ENCODE peak calls at places on chromosomes 13 and 19, in eight cellular contexts. X is stomach, A is IMR-90, I is lung, Q is PC-9, N is mammary epithelial cell, G is lower leg skin, C is psoas muscle. Z is an unnamed sample.

GRCh38 chr13:47111499-47111898 is 214.6 kb upstream of the HTR2A start:
- DNase-seq in X (no peak), A (no peak), I (no peak), Q (no peak), N (no peak), G (no peak), C (no peak), Z (no peak)

GRCh38 chr13:31699650-31700049 is 39.7 kb upstream of the RXFP2 start:
- DNase-seq in X (no peak), A (no peak), I (no peak), Q (no peak), N (no peak), G (no peak), C (no peak), Z (no peak)

GRCh38 chr19:48508729-48509310 is 2.8 kb downstream of the LMTK3 start:
- DNase-seq in X (no peak), A (no peak), I (no peak), Q (no peak), N (no peak), G (no peak), C (no peak), Z (no peak)

GRCh38 chr13:110403721-110404120 is 96.6 kb downstream of the COL4A2 start:
- DNase-seq in X (no peak), A (peak), I (no peak), Q (peak), N (no peak), G (no peak), C (no peak), Z (no peak)

GRCh38 chr13:30486230-30487074 is 20.7 kb upstream of the HMGB1 start:
- DNase-seq in X (peak), A (no peak), I (peak), Q (peak), N (peak), G (no peak), C (no peak), Z (peak)

GRCh38 chr13:27359203-27359821 is 65.1 kb upstream of the GTF3A start:
- DNase-seq in X (peak), A (peak), I (peak), Q (peak), N (peak), G (peak), C (peak), Z (peak)

GRCh38 chr19:43780706-43781525 is at the start of gene KCNN4:
- DNase-seq in X (peak), A (peak), I (no peak), Q (peak), N (peak), G (no peak), C (no peak), Z (peak)

GRCh38 chr19:22814124-22814523 is 18.0 kb upstream of the ZNF723 start:
- DNase-seq in X (no peak), A (no peak), I (no peak), Q (no peak), N (no peak), G (no peak), C (no peak), Z (no peak)

GRCh38 chr13:111614613-111615012 is 294.2 kb downstream of the TEX29 start:
- DNase-seq in X (no peak), A (no peak), I (no peak), Q (no peak), N (no peak), G (peak), C (no peak), Z (no peak)

GRCh38 chr19:1997353-1998233 is 17.9 kb downstream of the BTBD2 start:
- DNase-seq in X (no peak), A (no peak), I (no peak), Q (no peak), N (peak), G (no peak), C (no peak), Z (no peak)

GRCh38 chr13:111484129-111484925 is 163.9 kb downstream of the TEX29 start:
- DNase-seq in X (peak), A (no peak), I (no peak), Q (no peak), N (no peak), G (peak), C (no peak), Z (no peak)

DNA sequence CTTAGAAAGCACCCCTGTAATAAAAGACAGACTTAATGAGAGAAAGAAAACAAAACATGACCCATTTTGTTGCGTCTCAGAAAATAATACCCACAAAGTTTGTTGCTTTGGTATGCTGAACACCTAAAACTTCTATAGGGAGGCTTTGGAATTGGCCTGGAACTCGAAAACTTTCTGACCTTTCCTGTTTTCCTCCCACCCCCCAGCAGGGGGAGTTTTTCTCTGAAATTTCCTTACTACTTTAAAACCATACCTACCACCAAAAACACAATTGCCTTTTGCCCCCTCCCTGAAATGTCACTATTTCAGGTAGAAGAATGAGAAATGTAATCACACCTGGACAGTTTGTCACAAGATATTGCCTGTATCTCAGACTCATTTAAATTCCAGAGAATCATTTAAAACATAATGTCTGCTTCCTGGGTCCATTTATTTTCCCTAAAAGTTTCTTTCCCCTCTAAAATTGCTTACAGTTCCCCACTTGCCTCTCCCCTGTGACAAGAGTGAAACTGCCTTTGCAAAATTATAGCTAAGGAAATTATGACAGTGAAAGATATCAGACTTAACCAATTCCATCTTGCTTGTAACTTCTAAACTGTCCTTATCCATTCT is 2700.2 kb downstream of the PCDH9 start:
- DNase-seq in X (no peak), A (no peak), I (no peak), Q (no peak), N (no peak), G (no peak), C (no peak), Z (no peak)
- TF ChIP-seq CTCF in X (no peak), A (peak), I (no peak), Q (peak), N (peak), G (no peak), C (no peak), Z (no peak)

GRCh38 chr13:72745260-72745659 is 17.5 kb downstream of the BORA start:
- DNase-seq in X (no peak), A (peak), I (no peak), Q (no peak), N (no peak), G (no peak), C (no peak), Z (no peak)
- TF ChIP-seq CTCF in X (no peak), A (no peak), I (no peak), Q (no peak), N (no peak), G (no peak), C (no peak), Z (no peak)

GRCh38 chr13:91045351-91046034 is 302.0 kb upstream of the MIR17HG start:
- DNase-seq in X (no peak), A (no peak), I (no peak), Q (no peak), N (no peak), G (no peak), C (no peak), Z (no peak)
- TF ChIP-seq CTCF in X (no peak), A (no peak), I (no peak), Q (peak), N (peak), G (no peak), C (no peak), Z (no peak)

GRCh38 chr13:20703785-20704458 is 423 bp downstream of the IL17D start:
- DNase-seq in X (peak), A (peak), I (peak), Q (peak), N (peak), G (peak), C (peak), Z (peak)
- TF ChIP-seq CTCF in X (no peak), A (peak), I (peak), Q (no peak), N (peak), G (no peak), C (peak), Z (no peak)

GRCh38 chr19:31058676-31059075 is 290.6 kb downstream of the TSHZ3 start:
- DNase-seq in X (no peak), A (no peak), I (no peak), Q (no peak), N (no peak), G (no peak), C (no peak), Z (no peak)

GRCh38 chr19:31049431-31049830 is 299.8 kb downstream of the TSHZ3 start:
- DNase-seq in X (no peak), A (no peak), I (no peak), Q (no peak), N (no peak), G (no peak), C (no peak), Z (no peak)

GRCh38 chr19:31055454-31055853 is 293.8 kb downstream of the TSHZ3 start:
- DNase-seq in X (no peak), A (no peak), I (no peak), Q (no peak), N (no peak), G (no peak), C (no peak), Z (no peak)

DNA sequence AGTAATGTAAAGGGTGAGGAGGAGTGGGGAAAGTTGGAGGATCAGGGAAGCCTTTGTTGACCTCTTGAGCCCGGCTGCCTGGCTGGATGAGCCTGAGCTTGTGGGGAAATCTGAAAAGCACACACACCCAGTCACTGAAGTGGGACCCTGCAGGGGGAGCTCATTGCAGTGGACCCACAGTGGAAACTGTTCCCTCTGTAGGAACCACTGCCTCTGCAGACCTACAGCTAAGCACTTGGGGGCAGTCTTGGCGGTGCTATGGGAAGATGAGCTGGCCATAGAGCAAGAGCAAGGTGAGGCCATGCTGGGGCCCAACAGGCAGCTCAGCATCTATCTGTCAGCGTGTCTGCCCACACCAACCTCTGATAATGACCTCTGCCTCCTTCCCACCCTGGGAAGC is 294.8 kb downstream of the TSHZ3 start:
- DNase-seq in X (peak), A (peak), I (no peak), Q (no peak), N (peak), G (no peak), C (no peak), Z (no peak)
- TF ChIP-seq CTCF in X (no peak), A (peak), I (no peak), Q (peak), N (peak), G (no peak), C (peak), Z (no peak)

DNA sequence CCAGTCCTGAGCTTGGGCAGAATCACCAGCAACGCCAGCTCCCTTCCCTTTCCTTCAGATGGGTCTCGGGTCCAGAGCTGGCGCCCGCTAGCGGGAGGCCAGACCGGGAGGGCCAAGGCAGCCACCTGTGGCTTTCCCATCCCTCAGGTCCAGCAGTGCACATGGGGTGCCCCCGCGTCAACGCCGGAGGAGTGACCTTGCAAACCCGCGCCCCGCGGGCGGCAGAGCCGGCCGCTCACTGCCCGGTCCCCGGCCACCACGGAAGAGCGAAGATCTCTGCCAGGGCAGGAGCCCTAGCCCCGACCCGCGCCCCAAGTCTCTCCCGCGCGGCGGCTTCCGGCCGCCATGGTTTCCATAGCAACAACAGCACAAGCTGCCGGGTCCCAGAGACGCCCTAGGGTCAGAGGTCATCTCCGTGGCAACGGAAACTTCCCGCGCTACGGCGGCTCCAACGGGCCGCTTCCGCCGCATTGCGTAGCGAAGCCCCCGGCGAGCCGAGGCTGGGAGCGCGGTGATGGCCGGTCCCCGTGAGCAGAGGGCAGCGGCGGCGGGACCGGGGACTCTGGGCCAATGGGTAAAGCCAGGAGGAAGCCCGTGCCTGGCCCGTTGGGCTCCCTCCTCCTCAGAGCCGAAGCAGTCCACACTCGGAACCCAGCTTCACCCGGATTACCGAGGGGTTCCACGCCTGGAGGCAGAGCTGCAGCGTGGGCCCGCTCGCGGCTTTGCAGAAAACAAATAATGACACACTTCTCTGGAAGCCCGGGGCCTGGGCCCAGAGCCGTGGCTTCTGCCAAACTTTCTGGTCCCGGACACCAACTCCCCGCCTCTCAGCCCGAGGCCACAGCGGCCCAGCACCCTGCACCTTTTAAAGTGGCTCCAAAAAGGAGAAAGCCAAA is 7.4 kb downstream of the FGF14 start:
- DNase-seq in X (peak), A (peak), I (peak), Q (no peak), N (peak), G (peak), C (peak), Z (peak)
- TF ChIP-seq CTCF in X (no peak), A (peak), I (no peak), Q (no peak), N (no peak), G (no peak), C (no peak), Z (no peak)

DNA sequence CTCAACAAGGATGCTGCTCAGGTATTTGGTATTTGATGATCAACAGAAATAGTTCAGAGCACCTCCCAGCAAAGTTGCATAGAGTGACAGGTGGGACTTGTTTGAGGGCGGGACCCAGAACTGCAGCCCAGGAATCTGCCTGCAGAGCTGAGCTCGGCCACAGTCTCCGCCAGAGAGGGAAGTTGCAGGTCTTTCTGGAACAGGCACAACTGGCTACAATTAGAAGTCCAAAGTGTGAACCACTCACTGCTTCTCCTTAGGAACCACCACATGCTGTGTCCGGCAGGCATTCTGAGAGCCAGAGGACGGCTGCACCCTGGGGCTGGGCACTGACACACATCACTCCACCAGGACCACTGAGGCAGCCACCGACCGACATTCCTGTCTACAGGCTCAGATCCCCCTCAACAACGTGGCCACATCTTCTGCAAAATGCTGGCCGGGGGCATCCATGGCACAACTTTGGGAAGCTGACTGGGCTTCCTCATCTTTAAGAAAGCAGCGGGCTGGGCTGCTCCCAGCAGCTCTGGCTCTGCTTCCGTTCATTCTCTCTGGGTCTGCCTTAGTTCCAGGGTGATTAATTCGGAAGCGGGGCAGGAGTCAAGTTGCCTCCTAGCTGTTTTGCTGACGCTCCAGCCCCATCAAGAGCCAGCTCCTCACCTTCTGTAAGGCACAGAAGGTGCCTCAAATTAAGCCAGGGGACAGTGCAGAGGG is 918 bp downstream of the SLC15A1 start:
- DNase-seq in X (no peak), A (peak), I (no peak), Q (peak), N (no peak), G (peak), C (no peak), Z (no peak)
- TF ChIP-seq CTCF in X (no peak), A (no peak), I (no peak), Q (no peak), N (no peak), G (no peak), C (no peak), Z (no peak)

DNA sequence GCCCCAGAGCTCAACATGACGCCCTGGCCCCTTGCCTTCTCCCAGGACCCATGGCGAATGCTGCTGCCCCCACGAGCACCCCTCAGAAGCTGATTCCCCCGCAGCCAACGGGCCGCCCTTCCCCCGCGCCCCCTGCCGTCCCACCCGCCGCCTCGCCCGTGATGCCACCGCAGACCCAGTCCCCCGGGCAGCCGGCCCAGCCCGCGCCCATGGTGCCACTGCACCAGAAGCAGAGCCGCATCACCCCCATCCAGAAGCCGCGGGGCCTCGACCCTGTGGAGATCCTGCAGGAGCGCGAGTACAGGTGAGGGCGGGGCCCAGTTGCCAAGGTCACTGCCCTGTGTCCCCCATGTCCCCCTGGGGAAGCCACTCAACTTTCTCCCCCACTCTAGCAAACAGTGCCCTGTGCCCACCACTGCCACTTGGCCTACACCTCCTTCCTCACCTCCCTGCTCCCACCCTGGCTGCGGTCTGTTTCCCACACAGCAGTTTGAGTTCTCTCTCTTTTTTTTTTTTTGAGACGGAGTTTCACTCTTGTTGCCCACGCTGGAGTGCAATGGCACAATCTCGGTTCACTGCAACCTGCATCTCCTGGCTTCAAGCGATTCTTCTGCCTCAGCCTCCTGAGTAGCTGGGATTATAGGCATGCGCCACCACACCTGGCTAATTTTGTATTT is 26.9 kb downstream of the SMARCA4 start:
- DNase-seq in X (no peak), A (no peak), I (no peak), Q (no peak), N (no peak), G (no peak), C (no peak), Z (no peak)
- TF ChIP-seq CTCF in X (no peak), A (no peak), I (no peak), Q (no peak), N (no peak), G (no peak), C (no peak), Z (no peak)

GRCh38 chr19:45767410-45767880 is 1.6 kb downstream of the SIX5 start:
- DNase-seq in X (peak), A (peak), I (peak), Q (peak), N (peak), G (peak), C (peak), Z (peak)
- TF ChIP-seq CTCF in X (no peak), A (no peak), I (no peak), Q (no peak), N (no peak), G (no peak), C (no peak), Z (no peak)

DNA sequence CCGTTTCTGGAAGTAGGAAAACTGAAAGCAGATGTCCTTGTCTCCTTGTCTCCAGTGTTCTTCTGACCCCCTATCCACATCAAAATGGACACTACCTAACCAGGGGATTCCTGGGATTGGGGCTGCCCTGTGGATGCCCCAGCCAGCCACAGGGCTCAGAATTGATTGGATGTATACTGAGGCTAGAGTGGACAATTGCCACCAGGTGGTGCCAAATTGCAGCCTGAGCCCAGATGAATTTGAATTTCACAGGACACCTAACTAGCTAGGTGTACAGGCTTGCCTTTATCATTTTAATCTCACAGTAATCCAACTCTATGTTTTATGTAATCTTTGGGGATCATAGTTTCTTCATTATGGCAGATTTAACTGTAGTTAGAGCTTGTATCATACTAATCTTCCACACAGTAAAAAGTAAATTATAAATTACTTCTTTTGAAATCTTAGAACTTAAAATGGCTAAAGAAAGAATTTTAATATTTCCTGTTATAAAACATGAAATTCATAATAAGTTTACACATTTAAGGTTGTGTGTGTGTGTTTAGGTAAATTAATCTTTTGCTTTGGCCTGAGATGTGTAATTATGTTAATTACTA is 58.0 kb downstream of the PIBF1 start:
- DNase-seq in X (peak), A (peak), I (peak), Q (peak), N (peak), G (no peak), C (peak), Z (peak)
- TF ChIP-seq CTCF in X (peak), A (peak), I (peak), Q (peak), N (peak), G (no peak), C (peak), Z (peak)

Z was measured in Calu3.